ENCODE peak calls at places on chromosome 19, in five cellular contexts. One of them, this sample, is unnamed.

GRCh38 chr19:29687244-29687896 is 22.1 kb downstream of the PLEKHF1 start:
- DNase-seq in NB4: peak; percentile 61
- DNase-seq in cardiac muscle cell: peak; percentile 98
- DNase-seq in Panc1: no peak
- DNase-seq in dorsolateral prefrontal cortex: no peak
- DNase-seq in this sample: no peak

GRCh38 chr19:16160943-16161560 is 12.3 kb downstream of the CIB3 start:
- DNase-seq in Panc1: peak; percentile 32
- DNase-seq in NB4: peak; percentile 78
- DNase-seq in cardiac muscle cell: peak; percentile 30
- DNase-seq in dorsolateral prefrontal cortex: no peak
- DNase-seq in this sample: no peak

GRCh38 chr19:38401148-38401547 is 1.7 kb upstream of the FAM98C start:
- DNase-seq in cardiac muscle cell: peak; percentile 48
- DNase-seq in Panc1: no peak
- DNase-seq in dorsolateral prefrontal cortex: no peak
- DNase-seq in NB4: no peak
- DNase-seq in this sample: no peak

GRCh38 chr19:4144666-4145261 is 8.7 kb upstream of the CREB3L3 start:
- DNase-seq in dorsolateral prefrontal cortex: no peak
- DNase-seq in cardiac muscle cell: peak; percentile 78
- DNase-seq in Panc1: no peak
- DNase-seq in NB4: no peak
- DNase-seq in this sample: no peak

GRCh38 chr19:35107541-35107939 is 8.1 kb upstream of the FXYD3 start:
- DNase-seq in cardiac muscle cell: peak; percentile 79
- DNase-seq in dorsolateral prefrontal cortex: peak; percentile 93
- DNase-seq in NB4: no peak
- DNase-seq in Panc1: no peak
- DNase-seq in this sample: no peak

GRCh38 chr19:2154587-2155075 is 3.3 kb upstream of the AP3D1 start:
- DNase-seq in Panc1: no peak
- DNase-seq in NB4: no peak
- DNase-seq in dorsolateral prefrontal cortex: no peak
- DNase-seq in cardiac muscle cell: no peak
- DNase-seq in this sample: no peak

GRCh38 chr19:3556978-3557460 is 367 bp downstream of the MFSD12 start:
- DNase-seq in NB4: peak; percentile 55
- DNase-seq in cardiac muscle cell: peak; percentile 23
- DNase-seq in Panc1: no peak
- DNase-seq in dorsolateral prefrontal cortex: no peak
- DNase-seq in this sample: no peak

GRCh38 chr19:36421749-36422481 is 3.5 kb upstream of the ZFP82 start:
- DNase-seq in cardiac muscle cell: peak; percentile 5
- DNase-seq in dorsolateral prefrontal cortex: no peak
- DNase-seq in Panc1: no peak
- DNase-seq in NB4: no peak
- DNase-seq in this sample: no peak

GRCh38 chr19:1423445-1424181 is 14.6 kb upstream of the RPS15 start:
- DNase-seq in dorsolateral prefrontal cortex: no peak
- DNase-seq in Panc1: no peak
- DNase-seq in cardiac muscle cell: no peak
- DNase-seq in NB4: no peak
- DNase-seq in this sample: no peak

GRCh38 chr19:16118489-16119033 is 6.9 kb downstream of the RAB8A start:
- DNase-seq in NB4: peak; percentile 97
- DNase-seq in dorsolateral prefrontal cortex: no peak
- DNase-seq in cardiac muscle cell: no peak
- DNase-seq in Panc1: no peak
- DNase-seq in this sample: no peak

GRCh38 chr19:53945998-53946397 is 16.7 kb upstream of the CACNG8 start:
- DNase-seq in cardiac muscle cell: no peak
- DNase-seq in NB4: no peak
- DNase-seq in dorsolateral prefrontal cortex: no peak
- DNase-seq in Panc1: no peak
- DNase-seq in this sample: no peak

GRCh38 chr19:15684828-15685227 is 11.9 kb downstream of the CYP4F12 start:
- DNase-seq in cardiac muscle cell: no peak
- DNase-seq in NB4: peak; percentile 26
- DNase-seq in Panc1: no peak
- DNase-seq in dorsolateral prefrontal cortex: no peak
- DNase-seq in this sample: no peak

GRCh38 chr19:31232871-31233270 is 116.4 kb downstream of the TSHZ3 start:
- DNase-seq in cardiac muscle cell: peak; percentile 88
- DNase-seq in Panc1: no peak
- DNase-seq in dorsolateral prefrontal cortex: no peak
- DNase-seq in NB4: no peak
- DNase-seq in this sample: no peak

GRCh38 chr19:35295792-35296462 is 4.0 kb downstream of the MAG start:
- DNase-seq in cardiac muscle cell: no peak
- DNase-seq in dorsolateral prefrontal cortex: no peak
- DNase-seq in Panc1: no peak
- DNase-seq in NB4: no peak
- DNase-seq in this sample: no peak

GRCh38 chr19:48394331-48395169 is 1.1 kb downstream of the GRIN2D start:
- DNase-seq in cardiac muscle cell: no peak
- DNase-seq in Panc1: no peak
- DNase-seq in dorsolateral prefrontal cortex: no peak
- DNase-seq in NB4: peak; percentile 73
- DNase-seq in this sample: no peak

GRCh38 chr19:48391100-48392005 is at the start of gene KDELR1:
- DNase-seq in NB4: peak; percentile 93
- DNase-seq in cardiac muscle cell: peak; percentile 78
- DNase-seq in dorsolateral prefrontal cortex: peak; percentile 79
- DNase-seq in Panc1: no peak
- DNase-seq in this sample: no peak

GRCh38 chr19:48393559-48394330 is at the start of gene GRIN2D:
- DNase-seq in dorsolateral prefrontal cortex: no peak
- DNase-seq in cardiac muscle cell: peak; percentile 47
- DNase-seq in Panc1: no peak
- DNase-seq in NB4: peak; percentile 83
- DNase-seq in this sample: no peak

GRCh38 chr19:48395170-48395455 is 1.6 kb downstream of the GRIN2D start:
- DNase-seq in NB4: peak; percentile 48
- DNase-seq in Panc1: no peak
- DNase-seq in dorsolateral prefrontal cortex: no peak
- DNase-seq in cardiac muscle cell: no peak
- DNase-seq in this sample: no peak

DNA sequence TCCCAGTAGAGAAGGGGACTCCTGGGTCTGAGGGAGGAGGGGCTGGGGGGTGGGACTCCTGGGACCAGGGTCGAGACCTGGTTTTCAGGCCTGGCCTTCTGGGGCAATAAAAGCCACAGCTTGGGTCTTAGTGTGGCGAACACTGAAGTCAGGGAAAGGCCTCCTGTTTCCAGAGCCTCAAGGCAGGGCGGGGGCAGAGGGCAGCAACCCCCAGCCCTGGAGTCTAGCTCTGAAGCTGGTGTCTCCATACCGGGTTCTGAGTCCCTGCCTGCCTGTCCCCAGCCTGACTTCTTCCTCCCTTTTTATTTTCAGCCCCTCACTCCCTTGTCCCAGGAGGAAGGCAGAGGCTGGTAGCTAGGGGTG is 291 bp upstream of the GRIN2D start:
- DNase-seq in Panc1: no peak
- DNase-seq in cardiac muscle cell: no peak
- DNase-seq in NB4: no peak
- DNase-seq in dorsolateral prefrontal cortex: no peak
- DNase-seq in this sample: no peak
- TF ChIP-seq CTCF in Panc1: no peak
- TF ChIP-seq CTCF in cardiac muscle cell: no peak
- TF ChIP-seq CTCF in NB4: no peak
- TF ChIP-seq CTCF in dorsolateral prefrontal cortex: no peak
- TF ChIP-seq CTCF in this sample: no peak

DNA sequence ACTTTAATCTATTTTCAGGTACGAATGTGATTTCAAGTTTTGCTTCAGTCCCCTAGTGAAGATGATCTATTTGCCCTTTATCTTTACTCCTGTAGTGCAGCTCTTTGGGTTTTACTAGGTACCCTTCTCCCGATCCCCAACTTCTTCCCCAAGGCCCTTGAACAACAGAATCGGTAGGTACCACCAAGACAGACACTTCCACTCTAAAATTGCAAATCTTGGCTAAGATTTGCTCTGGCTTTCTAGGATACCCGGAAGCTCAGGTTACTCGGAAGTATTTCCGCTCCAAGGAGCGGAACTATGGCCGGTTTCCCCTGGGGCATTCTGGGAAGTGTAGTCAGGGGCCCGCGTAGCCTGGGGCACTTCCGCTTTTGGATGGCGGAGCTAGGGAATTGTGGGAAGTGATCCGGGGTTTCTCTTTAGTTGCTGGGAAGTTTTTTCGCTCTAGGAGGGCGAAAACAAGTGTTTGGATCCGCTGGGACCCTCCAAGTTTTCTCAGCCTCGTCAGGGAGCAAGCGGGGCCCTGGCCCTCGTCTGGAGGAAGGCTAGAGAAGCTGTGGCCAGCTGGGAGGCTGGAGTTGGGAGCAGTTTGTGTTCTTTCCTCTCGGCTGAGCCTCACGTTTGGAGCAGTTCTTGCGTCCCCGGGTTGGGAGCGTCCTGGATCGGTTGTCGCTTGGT is 5.1 kb upstream of the ZNF227 start:
- DNase-seq in NB4: peak; percentile 89
- DNase-seq in Panc1: peak; percentile 64
- DNase-seq in dorsolateral prefrontal cortex: peak; percentile 77
- DNase-seq in cardiac muscle cell: peak; percentile 96
- DNase-seq in this sample: peak; percentile 36
- H3K4me3 ChIP-seq in NB4: peak overlapping the region; percentile 70
- H3K4me3 ChIP-seq in Panc1: peak overlapping the region; percentile 81
- H3K4me3 ChIP-seq in dorsolateral prefrontal cortex: peak overlapping the region; percentile 81
- H3K4me3 ChIP-seq in cardiac muscle cell: peak overlapping the region; percentile 75
- H3K4me3 ChIP-seq in this sample: peak overlapping the region; percentile 76

GRCh38 chr19:42433503-42434260 is 6.5 kb upstream of the LIPE start:
- DNase-seq in dorsolateral prefrontal cortex: peak; percentile 74
- DNase-seq in Panc1: no peak
- DNase-seq in NB4: peak; percentile 54
- DNase-seq in cardiac muscle cell: peak; percentile 83
- DNase-seq in this sample: no peak
- TF ChIP-seq CTCF in dorsolateral prefrontal cortex: peak; percentile 88
- TF ChIP-seq CTCF in Panc1: peak; percentile 87
- TF ChIP-seq CTCF in NB4: peak; percentile 51
- TF ChIP-seq CTCF in cardiac muscle cell: peak; percentile 75
- TF ChIP-seq CTCF in this sample: no peak

GRCh38 chr19:51124216-51124615 is 490 bp upstream of the SIGLEC9 start:
- DNase-seq in NB4: no peak
- DNase-seq in dorsolateral prefrontal cortex: peak; percentile 9
- DNase-seq in cardiac muscle cell: no peak
- DNase-seq in Panc1: no peak
- DNase-seq in this sample: no peak
- H3K4me3 ChIP-seq in NB4: no peak overlapping the region
- H3K4me3 ChIP-seq in dorsolateral prefrontal cortex: no peak overlapping the region
- H3K4me3 ChIP-seq in cardiac muscle cell: no peak overlapping the region
- H3K4me3 ChIP-seq in Panc1: no peak overlapping the region
- H3K4me3 ChIP-seq in this sample: no peak overlapping the region

GRCh38 chr19:50628146-50628545 is 11.5 kb downstream of the SYT3 start:
- DNase-seq in dorsolateral prefrontal cortex: no peak
- DNase-seq in cardiac muscle cell: no peak
- DNase-seq in NB4: no peak
- DNase-seq in Panc1: no peak
- DNase-seq in this sample: no peak
- TF ChIP-seq CTCF in dorsolateral prefrontal cortex: no peak
- TF ChIP-seq CTCF in cardiac muscle cell: no peak
- TF ChIP-seq CTCF in NB4: no peak
- TF ChIP-seq CTCF in Panc1: no peak
- TF ChIP-seq CTCF in this sample: no peak

GRCh38 chr19:34096020-34096915 is 76.0 kb upstream of the LSM14A start:
- DNase-seq in cardiac muscle cell: peak; percentile 69
- DNase-seq in NB4: peak; percentile 56
- DNase-seq in Panc1: peak; percentile 51
- DNase-seq in dorsolateral prefrontal cortex: no peak
- DNase-seq in this sample: no peak
- H3K4me3 ChIP-seq in cardiac muscle cell: no peak overlapping the region
- H3K4me3 ChIP-seq in NB4: no peak overlapping the region
- H3K4me3 ChIP-seq in Panc1: no peak overlapping the region
- H3K4me3 ChIP-seq in dorsolateral prefrontal cortex: peak overlapping the region; percentile 13
- H3K4me3 ChIP-seq in this sample: no peak overlapping the region

This sample was measured in thoracic aorta.